ENCODE peak calls at places on chromosomes 1 and 21, in seven cellular contexts. W is RWPE1, M is thoracic aorta, Y is H9, N is type B pancreatic cell, G is BE2C, B is left ventricle myocardium inferior. D is an unnamed sample.
A peak's percentile ranks its signal among the peaks of the same experiment; 100 is the strongest.

GRCh38 chr1:34460193-34460592 is 283.5 kb downstream of the C1orf94 start:
- DNase-seq in W (peak; percentile 26), M (no peak), Y (peak; percentile 78), N (no peak), G (peak; percentile 31), B (no peak), D (peak; percentile 62)

GRCh38 chr1:181936768-181937581 is 124.5 kb downstream of the ZNF648 start:
- DNase-seq in W (peak; percentile 61), M (no peak), Y (peak; percentile 90), N (peak; percentile 75), G (peak; percentile 48), B (no peak), D (peak; percentile 76)

GRCh38 chr1:230548997-230549396 is 93.3 kb upstream of the COG2 start:
- DNase-seq in W (no peak), M (no peak), Y (no peak), N (no peak), G (no peak), B (no peak), D (no peak)

GRCh38 chr1:14083706-14084105 is 383.7 kb downstream of the PRDM2 start:
- DNase-seq in W (no peak), M (no peak), Y (no peak), N (no peak), G (no peak), B (no peak), D (no peak)

GRCh38 chr1:26826261-26827201 is at the start of gene ZDHHC18:
- DNase-seq in W (peak; percentile 69), M (no peak), Y (peak; percentile 74), N (peak; percentile 81), G (peak; percentile 68), B (peak; percentile 73), D (peak; percentile 94)

GRCh38 chr1:87134625-87135024 is 194.1 kb upstream of the LMO4 start:
- DNase-seq in W (no peak), M (no peak), Y (no peak), N (no peak), G (no peak), B (no peak), D (no peak)

GRCh38 chr1:162385280-162385623 is 3.7 kb downstream of the C1orf226 start:
- DNase-seq in W (no peak), M (no peak), Y (no peak), N (peak; percentile 49), G (no peak), B (no peak), D (no peak)

GRCh38 chr1:17632541-17633193 is 93.2 kb downstream of the ARHGEF10L start:
- DNase-seq in W (no peak), M (no peak), Y (no peak), N (no peak), G (no peak), B (no peak), D (no peak)

GRCh38 chr1:68116643-68117235 is 66.3 kb upstream of the DIRAS3 start:
- DNase-seq in W (peak; percentile 41), M (no peak), Y (no peak), N (no peak), G (peak; percentile 27), B (no peak), D (peak; percentile 41)

GRCh38 chr1:197890936-197891335 is 11.5 kb upstream of the C1orf53 start:
- DNase-seq in W (no peak), M (no peak), Y (no peak), N (no peak), G (no peak), B (no peak), D (no peak)

GRCh38 chr1:14944471-14944981 is 209.0 kb upstream of the TMEM51 start:
- DNase-seq in W (no peak), M (no peak), Y (no peak), N (no peak), G (no peak), B (no peak), D (no peak)

GRCh38 chr1:222387020-222387816 is 160.7 kb downstream of the HHIPL2 start:
- DNase-seq in W (no peak), M (no peak), Y (peak; percentile 74), N (no peak), G (peak; percentile 16), B (no peak), D (no peak)

GRCh38 chr1:192367436-192367835 is 50.6 kb downstream of the RGS21 start:
- DNase-seq in W (no peak), M (no peak), Y (no peak), N (no peak), G (no peak), B (no peak), D (no peak)

GRCh38 chr1:192358822-192359221 is 42.0 kb downstream of the RGS21 start:
- DNase-seq in W (no peak), M (no peak), Y (no peak), N (no peak), G (no peak), B (no peak), D (no peak)

GRCh38 chr1:192357904-192358303 is 41.1 kb downstream of the RGS21 start:
- DNase-seq in W (no peak), M (no peak), Y (no peak), N (no peak), G (no peak), B (no peak), D (no peak)

DNA sequence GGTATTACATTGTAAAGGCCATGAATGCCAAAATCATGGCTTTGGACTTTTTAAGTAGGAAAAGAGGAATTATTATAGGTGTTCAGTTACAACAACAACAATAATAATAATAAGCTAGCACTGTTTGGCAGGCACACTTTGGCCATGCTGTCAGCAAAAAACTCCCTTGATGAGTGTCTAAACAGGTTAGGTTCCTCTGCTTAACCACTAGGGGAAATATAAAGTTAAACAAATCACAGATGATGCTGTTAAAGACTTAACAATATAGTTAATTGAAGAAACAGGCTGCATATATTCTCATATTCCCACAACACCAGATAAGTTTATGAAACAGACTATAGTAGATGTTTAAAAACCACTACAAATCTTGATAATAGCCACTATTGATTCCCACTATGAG is 46.4 kb downstream of the RGS21 start:
- DNase-seq in W (no peak), M (no peak), Y (no peak), N (no peak), G (no peak), B (no peak), D (no peak)
- TF ChIP-seq CTCF in W (no peak), M (no peak), Y (peak; percentile 51), N (no peak), G (peak; percentile 18), B (no peak), D (no peak)

DNA sequence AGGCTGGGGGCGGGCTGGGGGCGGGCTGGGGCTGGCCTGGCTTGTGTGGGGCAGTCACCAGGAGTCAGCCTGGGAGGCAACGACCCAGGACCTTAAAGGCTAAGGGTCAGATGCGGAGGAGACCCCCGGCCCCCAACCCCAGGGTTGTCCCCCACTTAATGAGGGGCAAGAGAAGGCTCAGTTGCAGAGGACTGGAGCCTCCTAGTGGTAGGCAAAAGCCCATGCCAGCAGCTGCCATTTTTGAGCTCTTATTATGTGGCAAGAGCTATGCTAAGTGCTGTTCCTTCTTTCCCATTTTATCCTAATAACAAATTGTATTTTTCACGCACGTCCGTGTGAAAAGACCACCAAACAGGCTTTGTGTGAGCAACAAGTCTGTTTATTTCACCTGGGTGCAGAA is 8.0 kb downstream of the KIAA1614 start:
- DNase-seq in W (no peak), M (no peak), Y (no peak), N (no peak), G (no peak), B (no peak), D (no peak)
- TF ChIP-seq CTCF in W (no peak), M (no peak), Y (peak; percentile 65), N (peak; percentile 52), G (peak; percentile 43), B (peak; percentile 38), D (peak; percentile 48)

DNA sequence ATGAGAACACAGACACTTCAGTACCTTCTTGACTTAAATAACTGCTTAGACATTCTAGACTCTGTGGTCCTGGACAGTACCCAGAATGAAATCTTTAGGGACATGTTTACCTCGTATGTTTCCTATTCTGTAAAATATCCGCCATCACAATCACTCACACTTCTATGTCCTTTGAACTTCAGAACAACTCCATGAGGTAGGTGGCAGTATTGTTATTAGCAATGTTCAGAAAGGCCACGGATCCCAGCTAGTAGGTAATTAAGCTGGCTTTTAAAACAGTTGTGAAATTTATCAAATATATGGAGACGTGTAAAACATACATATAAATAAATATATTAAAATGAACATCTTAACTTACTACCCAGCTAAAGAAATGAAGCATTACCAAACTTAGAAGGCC is 83.4 kb downstream of the CACHD1 start:
- DNase-seq in W (no peak), M (no peak), Y (no peak), N (no peak), G (no peak), B (no peak), D (no peak)
- TF ChIP-seq CTCF in W (no peak), M (no peak), Y (no peak), N (no peak), G (no peak), B (peak; percentile 41), D (no peak)

DNA sequence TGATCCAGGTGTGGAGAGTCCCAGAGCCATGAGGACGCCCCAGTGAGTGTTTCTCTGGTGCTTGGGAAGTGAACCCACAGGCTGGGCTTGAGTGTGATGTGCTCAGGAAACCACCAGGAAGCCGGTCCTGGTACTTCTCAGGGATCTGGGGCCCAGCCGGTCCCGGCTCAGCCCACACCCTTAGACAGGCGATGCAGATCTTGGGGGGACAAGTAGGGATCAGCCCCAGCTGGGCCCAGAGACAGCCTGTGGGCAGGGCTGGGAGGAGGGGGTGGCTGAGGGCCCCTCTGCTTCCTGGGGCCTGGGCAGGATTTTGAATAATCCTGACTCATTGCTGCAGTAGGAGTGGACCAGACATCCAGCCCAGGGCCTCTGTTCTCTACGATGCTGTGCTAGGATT is 697.9 kb downstream of the PTPRU start:
- DNase-seq in W (no peak), M (no peak), Y (no peak), N (no peak), G (no peak), B (no peak), D (no peak)
- TF ChIP-seq CTCF in W (no peak), M (no peak), Y (no peak), N (no peak), G (no peak), B (no peak), D (no peak)

DNA sequence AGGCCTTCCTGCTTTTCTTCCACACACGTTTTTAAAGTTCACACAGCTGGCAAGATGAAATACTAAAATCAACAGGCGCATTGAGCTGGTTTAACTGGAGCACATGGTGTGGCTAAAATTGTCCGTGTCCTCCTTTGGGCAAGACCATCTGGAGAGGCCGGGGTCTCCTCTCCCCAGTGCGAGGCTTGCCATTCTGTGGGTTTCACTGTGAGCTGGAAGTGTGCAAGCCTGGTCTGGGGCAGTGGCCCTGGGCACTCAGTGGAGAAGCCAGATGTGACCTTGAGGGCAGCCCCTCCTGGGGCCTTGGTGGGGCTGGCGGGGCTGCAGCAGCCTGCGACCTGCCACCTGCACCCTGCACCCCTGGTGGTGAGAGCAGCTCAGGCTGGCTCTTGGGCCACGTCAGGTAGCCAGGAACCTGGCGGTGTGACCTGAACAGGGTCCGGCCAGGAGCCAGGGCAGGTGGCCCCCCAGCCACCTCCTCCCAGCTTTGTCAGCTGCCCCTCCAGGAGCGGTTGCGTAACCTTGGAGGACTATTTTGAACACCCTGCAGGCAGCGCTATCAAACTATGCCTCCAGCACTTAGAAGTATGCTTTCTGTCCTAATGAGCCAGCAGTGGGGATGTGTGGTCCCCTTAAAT is 52.4 kb downstream of the SLC37A1 start:
- DNase-seq in W (no peak), M (no peak), Y (no peak), N (no peak), G (no peak), B (no peak), D (no peak)
- TF ChIP-seq CTCF in W (no peak), M (no peak), Y (peak; percentile 15), N (no peak), G (no peak), B (no peak), D (no peak)

GRCh38 chr1:210251680-210252490 is 19.3 kb downstream of the SERTAD4 start:
- DNase-seq in W (no peak), M (no peak), Y (peak; percentile 57), N (no peak), G (no peak), B (no peak), D (peak; percentile 36)
- TF ChIP-seq CTCF in W (no peak), M (no peak), Y (no peak), N (no peak), G (no peak), B (no peak), D (no peak)